ENCODE peak calls at places on chromosomes 16 and 17, in six cellular contexts. One of them, this sample, is unnamed.

GRCh38 chr17:32240745-32241144 is 24.9 kb upstream of the RHBDL3 start:
- DNase-seq in T-helper 17 cell: no peak
- DNase-seq in T-helper 2 cell: no peak
- DNase-seq in NCI-H1436: no peak
- DNase-seq in NCI-H2171: no peak
- DNase-seq in skeletal muscle cell: no peak
- DNase-seq in this sample: peak

GRCh38 chr16:65117701-65118448 is 4.0 kb downstream of the CDH11 start:
- DNase-seq in T-helper 17 cell: no peak
- DNase-seq in T-helper 2 cell: peak
- DNase-seq in NCI-H1436: peak
- DNase-seq in NCI-H2171: peak
- DNase-seq in skeletal muscle cell: peak
- DNase-seq in this sample: peak

GRCh38 chr16:51960931-51961330 is 586.0 kb downstream of the TOX3 start:
- DNase-seq in T-helper 17 cell: no peak
- DNase-seq in T-helper 2 cell: no peak
- DNase-seq in NCI-H1436: no peak
- DNase-seq in NCI-H2171: no peak
- DNase-seq in skeletal muscle cell: no peak
- DNase-seq in this sample: no peak

GRCh38 chr17:79536212-79536840 is 74.5 kb downstream of the RBFOX3 start:
- DNase-seq in T-helper 17 cell: no peak
- DNase-seq in T-helper 2 cell: no peak
- DNase-seq in NCI-H1436: no peak
- DNase-seq in NCI-H2171: no peak
- DNase-seq in skeletal muscle cell: no peak
- DNase-seq in this sample: no peak

GRCh38 chr16:83830091-83830768 is 22.5 kb downstream of the HSBP1 start:
- DNase-seq in T-helper 17 cell: no peak
- DNase-seq in T-helper 2 cell: no peak
- DNase-seq in NCI-H1436: no peak
- DNase-seq in NCI-H2171: no peak
- DNase-seq in skeletal muscle cell: no peak
- DNase-seq in this sample: no peak

GRCh38 chr17:76556759-76557367 is 17.0 kb downstream of the PRCD start:
- DNase-seq in T-helper 17 cell: peak
- DNase-seq in T-helper 2 cell: peak
- DNase-seq in NCI-H1436: no peak
- DNase-seq in NCI-H2171: no peak
- DNase-seq in skeletal muscle cell: no peak
- DNase-seq in this sample: peak

GRCh38 chr16:53870831-53871230 is 166.9 kb downstream of the FTO start:
- DNase-seq in T-helper 17 cell: no peak
- DNase-seq in T-helper 2 cell: no peak
- DNase-seq in NCI-H1436: no peak
- DNase-seq in NCI-H2171: no peak
- DNase-seq in skeletal muscle cell: no peak
- DNase-seq in this sample: no peak

GRCh38 chr17:74603746-74604145 is 11.7 kb upstream of the CD300LD start:
- DNase-seq in T-helper 17 cell: no peak
- DNase-seq in T-helper 2 cell: no peak
- DNase-seq in NCI-H1436: no peak
- DNase-seq in NCI-H2171: no peak
- DNase-seq in skeletal muscle cell: no peak
- DNase-seq in this sample: no peak

GRCh38 chr17:4634981-4635380 is 6.5 kb downstream of the ALOX15 start:
- DNase-seq in T-helper 17 cell: no peak
- DNase-seq in T-helper 2 cell: no peak
- DNase-seq in NCI-H1436: no peak
- DNase-seq in NCI-H2171: no peak
- DNase-seq in skeletal muscle cell: no peak
- DNase-seq in this sample: peak

GRCh38 chr17:6669479-6670212 is 18.1 kb downstream of the C17orf100 start:
- DNase-seq in T-helper 17 cell: no peak
- DNase-seq in T-helper 2 cell: no peak
- DNase-seq in NCI-H1436: no peak
- DNase-seq in NCI-H2171: no peak
- DNase-seq in skeletal muscle cell: no peak
- DNase-seq in this sample: peak

GRCh38 chr16:75305364-75306101 is 54.1 kb upstream of the BCAR1 start:
- DNase-seq in T-helper 17 cell: no peak
- DNase-seq in T-helper 2 cell: peak
- DNase-seq in NCI-H1436: peak
- DNase-seq in NCI-H2171: peak
- DNase-seq in skeletal muscle cell: peak
- DNase-seq in this sample: peak

GRCh38 chr17:68356520-68356919 is 65.2 kb downstream of the ARSG start:
- DNase-seq in T-helper 17 cell: peak
- DNase-seq in T-helper 2 cell: peak
- DNase-seq in NCI-H1436: no peak
- DNase-seq in NCI-H2171: no peak
- DNase-seq in skeletal muscle cell: no peak
- DNase-seq in this sample: no peak

GRCh38 chr16:20879175-20880053 is 20.7 kb downstream of the DCUN1D3 start:
- DNase-seq in T-helper 17 cell: no peak
- DNase-seq in T-helper 2 cell: peak
- DNase-seq in NCI-H1436: no peak
- DNase-seq in NCI-H2171: no peak
- DNase-seq in skeletal muscle cell: no peak
- DNase-seq in this sample: peak

GRCh38 chr17:19533718-19534561 is at the start of gene SLC47A1:
- DNase-seq in T-helper 17 cell: no peak
- DNase-seq in T-helper 2 cell: peak
- DNase-seq in NCI-H1436: peak
- DNase-seq in NCI-H2171: no peak
- DNase-seq in skeletal muscle cell: no peak
- DNase-seq in this sample: peak

GRCh38 chr16:3023415-3023668 is 400 bp downstream of the HCFC1R1 start:
- DNase-seq in T-helper 17 cell: no peak
- DNase-seq in T-helper 2 cell: no peak
- DNase-seq in NCI-H1436: no peak
- DNase-seq in NCI-H2171: peak
- DNase-seq in skeletal muscle cell: peak
- DNase-seq in this sample: peak

GRCh38 chr17:30091771-30092170 is 24.8 kb upstream of the NSRP1 start:
- DNase-seq in T-helper 17 cell: no peak
- DNase-seq in T-helper 2 cell: no peak
- DNase-seq in NCI-H1436: no peak
- DNase-seq in NCI-H2171: no peak
- DNase-seq in skeletal muscle cell: peak
- DNase-seq in this sample: peak

GRCh38 chr17:19304209-19304608 is 58.3 kb downstream of the B9D1 start:
- DNase-seq in T-helper 17 cell: no peak
- DNase-seq in T-helper 2 cell: peak
- DNase-seq in NCI-H1436: no peak
- DNase-seq in NCI-H2171: no peak
- DNase-seq in skeletal muscle cell: no peak
- DNase-seq in this sample: peak

GRCh38 chr16:70163596-70163995 is 10.0 kb upstream of the CLEC18C start:
- DNase-seq in T-helper 17 cell: no peak
- DNase-seq in T-helper 2 cell: no peak
- DNase-seq in NCI-H1436: no peak
- DNase-seq in NCI-H2171: no peak
- DNase-seq in skeletal muscle cell: no peak
- DNase-seq in this sample: no peak

GRCh38 chr17:71192848-71193247 is 928.0 kb upstream of the SOX9 start:
- DNase-seq in T-helper 17 cell: no peak
- DNase-seq in T-helper 2 cell: no peak
- DNase-seq in NCI-H1436: no peak
- DNase-seq in NCI-H2171: no peak
- DNase-seq in skeletal muscle cell: no peak
- DNase-seq in this sample: no peak

GRCh38 chr17:55607736-55608341 is 96.6 kb upstream of the SMIM36 start:
- DNase-seq in T-helper 17 cell: no peak
- DNase-seq in T-helper 2 cell: no peak
- DNase-seq in NCI-H1436: no peak
- DNase-seq in NCI-H2171: no peak
- DNase-seq in skeletal muscle cell: no peak
- DNase-seq in this sample: peak

GRCh38 chr17:64984181-64984580 is 64.9 kb upstream of the LRRC37A3 start:
- DNase-seq in T-helper 17 cell: no peak
- DNase-seq in T-helper 2 cell: peak
- DNase-seq in NCI-H1436: no peak
- DNase-seq in NCI-H2171: no peak
- DNase-seq in skeletal muscle cell: no peak
- DNase-seq in this sample: no peak

GRCh38 chr16:78303946-78304345 is 204.5 kb downstream of the WWOX start:
- DNase-seq in T-helper 17 cell: no peak
- DNase-seq in T-helper 2 cell: no peak
- DNase-seq in NCI-H1436: no peak
- DNase-seq in NCI-H2171: no peak
- DNase-seq in skeletal muscle cell: no peak
- DNase-seq in this sample: no peak

GRCh38 chr16:11234884-11235702 is 20.9 kb downstream of the SOCS1 start:
- DNase-seq in T-helper 17 cell: no peak
- DNase-seq in T-helper 2 cell: no peak
- DNase-seq in NCI-H1436: no peak
- DNase-seq in NCI-H2171: no peak
- DNase-seq in skeletal muscle cell: no peak
- DNase-seq in this sample: no peak

GRCh38 chr17:50048988-50049387 is 6.9 kb upstream of the ITGA3 start:
- DNase-seq in T-helper 17 cell: no peak
- DNase-seq in T-helper 2 cell: no peak
- DNase-seq in NCI-H1436: no peak
- DNase-seq in NCI-H2171: no peak
- DNase-seq in skeletal muscle cell: no peak
- DNase-seq in this sample: no peak